ENCODE peak calls at places on chromosome 15, in five cellular contexts. A is BE2C, K is upper lobe of right lung, O is HFFc6, U is GM13977. C is an unnamed sample.

GRCh38 chr15:29278436-29279099 is 8.9 kb upstream of the NSMCE3 start:
- DNase-seq in A (no peak), K (no peak), O (peak; percentile 93), U (no peak), C (no peak)

GRCh38 chr15:61091229-61091628 is 137.9 kb downstream of the RORA start:
- DNase-seq in A (peak; percentile 45), K (no peak), O (no peak), U (no peak), C (no peak)

GRCh38 chr15:74430510-74430951 is 3.2 kb downstream of the SEMA7A start:
- DNase-seq in A (no peak), K (no peak), O (no peak), U (no peak), C (no peak)

GRCh38 chr15:62365795-62366442 is 200.8 kb upstream of the C2CD4B start:
- DNase-seq in A (peak; percentile 52), K (no peak), O (no peak), U (no peak), C (no peak)

GRCh38 chr15:69665641-69666091 is 213.0 kb downstream of the RPLP1 start:
- DNase-seq in A (no peak), K (no peak), O (no peak), U (no peak), C (no peak)

GRCh38 chr15:69459063-69459462 is 6.4 kb downstream of the RPLP1 start:
- DNase-seq in A (no peak), K (no peak), O (no peak), U (no peak), C (no peak)

GRCh38 chr15:99692825-99693224 is 40.4 kb downstream of the LYSMD4 start:
- DNase-seq in A (peak; percentile 90), K (no peak), O (no peak), U (no peak), C (no peak)

GRCh38 chr15:77982127-77982490 is 95.4 kb downstream of the TBC1D2B start:
- DNase-seq in A (no peak), K (no peak), O (no peak), U (no peak), C (no peak)

GRCh38 chr15:84057714-84058331 is 177.8 kb upstream of the GOLGA6L4 start:
- DNase-seq in A (no peak), K (no peak), O (no peak), U (no peak), C (no peak)

GRCh38 chr15:70339551-70340517 is 242.1 kb upstream of the TLE3 start:
- DNase-seq in A (peak; percentile 93), K (peak; percentile 73), O (no peak), U (no peak), C (no peak)

GRCh38 chr15:47587938-47588817 is 129.1 kb upstream of the SEMA6D start:
- DNase-seq in A (no peak), K (no peak), O (no peak), U (no peak), C (no peak)

GRCh38 chr15:60208708-60209107 is 189.1 kb downstream of the ANXA2 start:
- DNase-seq in A (no peak), K (no peak), O (no peak), U (no peak), C (no peak)

GRCh38 chr15:38558714-38559059 is 5.9 kb downstream of the RASGRP1 start:
- DNase-seq in A (no peak), K (no peak), O (no peak), U (no peak), C (no peak)

GRCh38 chr15:70602834-70603560 is 160.4 kb downstream of the UACA start:
- DNase-seq in A (no peak), K (no peak), O (no peak), U (no peak), C (no peak)

GRCh38 chr15:96053039-96054021 is 277.2 kb upstream of the NR2F2 start:
- DNase-seq in A (peak; percentile 16), K (peak; percentile 80), O (no peak), U (no peak), C (peak; percentile 88)

GRCh38 chr15:72706266-72706665 is 20.3 kb downstream of the BBS4 start:
- DNase-seq in A (no peak), K (no peak), O (peak; percentile 27), U (no peak), C (no peak)

GRCh38 chr15:63396546-63396939 is 14.9 kb upstream of the CA12 start:
- DNase-seq in A (no peak), K (no peak), O (no peak), U (no peak), C (no peak)

GRCh38 chr15:68352401-68353062 is 75.0 kb downstream of the FEM1B start:
- DNase-seq in A (no peak), K (no peak), O (peak; percentile 97), U (no peak), C (peak; percentile 73)

DNA sequence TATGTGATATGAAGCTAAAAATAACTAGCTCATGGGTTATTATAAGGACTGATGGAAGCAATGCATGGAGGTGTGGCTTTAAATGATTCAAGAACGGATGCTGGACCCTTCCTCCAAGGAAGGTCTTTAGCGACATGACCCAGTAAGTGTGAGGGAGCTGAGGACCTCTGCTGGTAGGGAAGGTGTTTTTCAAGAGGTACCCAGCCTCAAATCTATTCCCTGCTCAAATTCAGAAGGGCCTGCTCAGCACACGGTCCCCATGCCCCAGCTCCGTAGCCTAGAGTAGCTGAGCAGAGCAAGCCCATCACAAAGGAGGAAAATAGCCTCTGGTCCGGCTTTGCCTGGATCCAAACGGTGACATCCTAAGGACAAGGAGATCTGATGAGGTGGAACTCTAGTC is 266.2 kb upstream of the IGF1R start:
- DNase-seq in A (no peak), K (no peak), O (no peak), U (no peak), C (no peak)
- TF ChIP-seq CTCF in A (peak; percentile 23), K (no peak), O (peak; percentile 6), U (no peak), C (no peak)

GRCh38 chr15:49155110-49155833 is at the start of gene COPS2:
- DNase-seq in A (peak; percentile 93), K (peak; percentile 92), O (peak; percentile 99), U (peak; percentile 81), C (peak; percentile 95)
- TF ChIP-seq CTCF in A (peak; percentile 4), K (no peak), O (no peak), U (no peak), C (no peak)

GRCh38 chr15:92226020-92226612 is 167.6 kb upstream of the ST8SIA2 start:
- DNase-seq in A (peak; percentile 23), K (no peak), O (no peak), U (peak; percentile 15), C (no peak)
- TF ChIP-seq CTCF in A (peak; percentile 72), K (peak; percentile 49), O (peak; percentile 55), U (peak; percentile 47), C (peak; percentile 68)

GRCh38 chr15:85337398-85338074 is 42.9 kb upstream of the AKAP13 start:
- DNase-seq in A (no peak), K (no peak), O (no peak), U (no peak), C (no peak)

GRCh38 chr15:85334241-85334640 is 46.2 kb upstream of the AKAP13 start:
- DNase-seq in A (no peak), K (no peak), O (no peak), U (no peak), C (no peak)

GRCh38 chr15:85333132-85333831 is 47.1 kb upstream of the AKAP13 start:
- DNase-seq in A (no peak), K (no peak), O (peak; percentile 89), U (no peak), C (no peak)

GRCh38 chr15:85336870-85337269 is 43.5 kb upstream of the AKAP13 start:
- DNase-seq in A (no peak), K (no peak), O (no peak), U (no peak), C (no peak)

DNA sequence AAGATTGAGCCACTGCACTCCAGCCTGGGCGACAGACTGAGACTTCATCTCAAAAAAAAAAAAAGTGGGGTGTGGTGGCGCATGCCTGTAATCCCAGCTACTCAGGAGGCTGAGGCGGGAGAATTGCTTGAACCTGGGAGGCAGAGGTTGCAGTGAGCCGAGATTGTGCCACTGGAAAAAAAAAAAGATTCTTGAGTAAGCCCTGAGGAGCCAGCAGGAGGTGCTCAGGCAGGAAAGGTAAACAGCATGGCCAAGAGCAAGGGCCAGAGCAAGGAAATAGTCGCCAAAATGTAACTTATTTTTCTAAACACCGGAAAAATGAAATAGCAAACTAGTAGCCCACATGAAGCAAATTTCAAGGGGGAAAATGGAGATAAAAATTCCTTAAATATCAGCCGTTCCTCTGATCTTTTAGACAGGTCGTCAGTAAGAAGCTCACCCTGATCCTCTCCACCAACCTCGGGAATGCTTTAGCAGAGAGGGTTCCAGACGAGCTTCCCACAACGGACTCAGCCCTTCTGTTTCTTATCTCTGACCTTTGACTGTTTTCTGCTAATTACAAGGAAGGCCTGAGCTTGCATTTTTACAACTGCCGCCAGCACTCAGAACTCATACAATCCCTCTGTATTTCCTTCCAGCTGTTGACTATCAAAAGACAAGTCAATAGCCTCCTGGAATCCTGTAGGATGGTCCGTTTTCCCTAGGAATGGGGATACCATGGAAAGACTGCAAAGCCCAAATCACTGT is 45.0 kb upstream of the AKAP13 start:
- DNase-seq in A (no peak), K (no peak), O (no peak), U (no peak), C (no peak)
- TF ChIP-seq CTCF in A (no peak), K (no peak), O (no peak), U (no peak), C (no peak)

GRCh38 chr15:42384597-42384996 is 25.3 kb downstream of the CAPN3 start:
- DNase-seq in A (no peak), K (no peak), O (no peak), U (no peak), C (no peak)

GRCh38 chr15:42387603-42388002 is 28.3 kb downstream of the CAPN3 start:
- DNase-seq in A (no peak), K (no peak), O (no peak), U (no peak), C (no peak)

GRCh38 chr15:42385980-42386695 is 26.8 kb downstream of the CAPN3 start:
- DNase-seq in A (no peak), K (peak; percentile 52), O (no peak), U (no peak), C (no peak)

DNA sequence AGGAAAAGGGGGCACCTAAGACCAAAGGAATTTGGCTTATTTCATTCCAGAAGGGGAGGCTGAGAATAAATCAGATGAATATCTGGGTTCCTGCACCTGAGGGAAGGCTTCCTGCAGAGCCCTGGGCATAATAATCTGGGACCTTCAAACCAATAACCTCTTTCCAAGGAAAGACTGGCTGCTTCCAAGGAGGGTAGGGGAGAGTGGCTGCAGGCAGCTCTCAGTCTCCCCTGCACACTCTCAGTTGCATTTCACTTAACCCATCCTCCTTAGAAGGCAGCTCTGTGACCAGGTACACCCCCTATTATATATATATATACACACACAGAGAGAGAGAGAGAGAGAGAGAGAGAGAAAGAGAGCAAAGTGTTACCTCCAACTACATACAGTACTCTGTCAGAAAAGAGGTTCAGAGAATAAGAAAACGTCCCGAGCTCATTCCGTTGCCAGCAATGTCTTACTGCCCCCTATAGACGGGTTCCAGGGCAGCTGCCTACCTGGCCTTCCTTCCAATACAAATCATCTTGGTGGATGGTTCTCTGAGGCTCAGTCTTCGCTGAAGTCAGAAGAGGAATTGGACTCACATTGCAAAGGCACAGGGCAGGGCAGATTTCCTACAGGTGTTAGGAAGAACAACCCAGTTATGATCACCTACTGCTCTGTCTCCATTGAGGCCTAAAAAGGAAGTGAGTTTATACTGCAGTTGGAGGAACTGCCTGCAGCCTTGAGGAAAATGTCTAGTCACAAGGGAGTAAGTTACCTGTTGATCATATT is 26.1 kb downstream of the CAPN3 start:
- DNase-seq in A (peak; percentile 59), K (peak; percentile 13), O (peak; percentile 49), U (peak; percentile 60), C (no peak)
- TF ChIP-seq CTCF in A (peak; percentile 96), K (peak; percentile 36), O (peak; percentile 86), U (peak; percentile 66), C (peak; percentile 70)

GRCh38 chr15:57462391-57462790 is 86.1 kb downstream of the CGNL1 start:
- DNase-seq in A (no peak), K (no peak), O (no peak), U (no peak), C (no peak)
- TF ChIP-seq CTCF in A (peak; percentile 21), K (peak; percentile 9), O (peak; percentile 50), U (no peak), C (peak; percentile 79)

C was measured in chondrocyte.